ENCODE peak calls at places on chromosomes 3 and 15, in eight cellular contexts. K is activated CD8-positive, alpha-beta memory T cell treated with anti-CD3 and anti-CD28 coated beads for 48 hours; L is H54; N is BE2C; X is NCI-H69; F is astrocyte of the spinal cord; H is HTR-8/SVneo; S is activated T-helper 1 cell treated with Interleukin-2 at 50 U/mL for 16 hours. C is an unnamed sample.

GRCh38 chr15:97998307-97999071 is 38.0 kb downstream of the ARRDC4 start:
- DNase-seq in N (no peak), S (no peak), K (no peak), F (no peak), X (peak; percentile 25), L (no peak), H (no peak), C (peak; percentile 11)

GRCh38 chr3:132007617-132008016 is 27.2 kb downstream of the CPNE4 start:
- DNase-seq in X (no peak), K (no peak), F (no peak), S (no peak), H (no peak), L (no peak), N (no peak), C (no peak)

GRCh38 chr15:98268163-98268562 is 307.7 kb downstream of the ARRDC4 start:
- DNase-seq in X (no peak), H (no peak), S (no peak), N (no peak), L (no peak), F (no peak), K (no peak), C (no peak)

GRCh38 chr3:128006471-128007424 is 45.5 kb upstream of the SEC61A1 start:
- DNase-seq in K (no peak), S (no peak), N (no peak), H (no peak), X (no peak), F (no peak), L (no peak), C (no peak)

GRCh38 chr3:66403268-66403990 is 97.4 kb downstream of the LRIG1 start:
- DNase-seq in S (no peak), N (no peak), H (no peak), X (no peak), F (no peak), K (no peak), L (no peak), C (no peak)

GRCh38 chr15:60973637-60974415 is 255.3 kb downstream of the RORA start:
- DNase-seq in H (peak; percentile 57), X (no peak), S (no peak), K (no peak), L (no peak), N (no peak), F (peak; percentile 61), C (peak; percentile 81)

GRCh38 chr15:42010434-42010833 is 10.4 kb downstream of the PLA2G4E start:
- DNase-seq in K (no peak), X (no peak), L (no peak), N (no peak), F (no peak), H (no peak), S (no peak), C (no peak)

GRCh38 chr15:101078669-101079323 is 159.6 kb downstream of the LRRK1 start:
- DNase-seq in K (no peak), L (no peak), S (no peak), F (no peak), N (no peak), X (no peak), H (no peak), C (no peak)

GRCh38 chr15:80788536-80788935 is 9.4 kb downstream of the CEMIP start:
- DNase-seq in X (no peak), H (no peak), F (no peak), K (no peak), N (no peak), S (no peak), L (no peak), C (no peak)

GRCh38 chr3:17752441-17752840 is 10.0 kb upstream of the TBC1D5 start:
- DNase-seq in F (no peak), X (no peak), H (no peak), L (no peak), S (no peak), K (no peak), N (no peak), C (no peak)

GRCh38 chr3:38036906-38037305 is 2.1 kb upstream of the DLEC1 start:
- DNase-seq in S (no peak), K (no peak), X (no peak), F (no peak), H (no peak), L (no peak), N (no peak), C (no peak)

GRCh38 chr15:40511472-40512133 is 40.8 kb downstream of the CHST14 start:
- DNase-seq in N (peak; percentile 70), F (peak; percentile 23), L (peak; percentile 53), H (no peak), X (peak; percentile 68), K (no peak), S (no peak), C (no peak)

GRCh38 chr15:79370716-79371115 is 59.8 kb downstream of the TMED3 start:
- DNase-seq in F (peak; percentile 12), N (peak; percentile 32), K (no peak), L (no peak), H (no peak), X (no peak), S (no peak), C (no peak)

GRCh38 chr15:66587020-66587419 is 21.2 kb upstream of the LCTL start:
- DNase-seq in X (peak; percentile 22), S (no peak), N (no peak), H (no peak), K (no peak), L (no peak), F (no peak), C (no peak)

GRCh38 chr15:96331141-96331941 is 841 bp downstream of the NR2F2 start:
- DNase-seq in X (peak; percentile 60), F (peak; percentile 58), K (no peak), S (no peak), L (peak; percentile 2), N (peak; percentile 57), H (no peak), C (peak; percentile 68)

GRCh38 chr15:37081985-37082384 is 18.4 kb downstream of the MEIS2 start:
- DNase-seq in H (no peak), N (no peak), X (peak; percentile 23), F (no peak), S (no peak), L (no peak), K (no peak), C (no peak)

GRCh38 chr3:40173291-40173710 is 136.2 kb upstream of the EIF1B start:
- DNase-seq in H (no peak), F (no peak), L (no peak), N (no peak), K (no peak), X (no peak), S (no peak), C (no peak)

GRCh38 chr3:43024183-43024865 is 45.2 kb downstream of the GASK1A start:
- DNase-seq in S (no peak), F (no peak), X (no peak), L (no peak), K (no peak), N (no peak), H (no peak), C (no peak)

GRCh38 chr3:65259946-65260345 is 572.1 kb upstream of the ADAMTS9 start:
- DNase-seq in F (no peak), L (no peak), X (no peak), N (no peak), K (no peak), S (no peak), H (no peak), C (no peak)

GRCh38 chr3:69856965-69857364 is 117.7 kb downstream of the MITF start:
- DNase-seq in S (no peak), N (no peak), L (no peak), F (no peak), H (no peak), X (no peak), K (no peak), C (no peak)

GRCh38 chr3:2420919-2421318 is 322.3 kb downstream of the CNTN4 start:
- DNase-seq in K (no peak), X (no peak), L (no peak), H (no peak), N (no peak), F (no peak), S (no peak), C (no peak)

GRCh38 chr3:134697830-134698699 is 47.2 kb upstream of the KY start:
- DNase-seq in H (no peak), F (no peak), N (no peak), S (no peak), K (no peak), L (no peak), X (no peak), C (no peak)

GRCh38 chr3:174737966-174738365 is 121.2 kb upstream of the NAALADL2 start:
- DNase-seq in S (no peak), X (no peak), L (no peak), K (no peak), N (no peak), F (no peak), H (no peak), C (no peak)

GRCh38 chr15:70127288-70127746 is 29.6 kb upstream of the TLE3 start:
- DNase-seq in F (no peak), L (no peak), H (no peak), S (no peak), X (peak; percentile 90), N (no peak), K (no peak), C (peak; percentile 60)

C was measured in HT1080.